ENCODE peak calls at places on chromosomes 4 and X, in seven cellular contexts. S is A549, W is transverse colon, H is AG04450, A is upper lobe of right lung, J is BE2C, O is tibial artery. T is an unnamed sample.
A peak's percentile ranks its signal among the peaks of the same experiment; 100 is the strongest.

GRCh38 chr4:6720202-6720699 is 4.3 kb downstream of the BLOC1S4 start:
- DNase-seq in S (peak; percentile 90), W (peak; percentile 87), H (no peak), A (peak; percentile 92), J (peak; percentile 95), O (peak; percentile 89), T (peak; percentile 96)

GRCh38 chr4:67861513-67861912 is 22.3 kb downstream of the TMPRSS11D start:
- DNase-seq in S (no peak), W (no peak), H (no peak), A (no peak), J (no peak), O (no peak), T (no peak)

GRCh38 chr4:1504786-1505500 is 98.7 kb upstream of the NKX1-1 start:
- DNase-seq in S (peak; percentile 10), W (peak; percentile 1), H (no peak), A (peak; percentile 54), J (no peak), O (peak; percentile 31), T (peak; percentile 11)

GRCh38 chrX:150958177-150958576 is 25.0 kb upstream of the HMGB3 start:
- DNase-seq in S (no peak), W (no peak), H (no peak), A (no peak), J (no peak), O (no peak), T (no peak)

GRCh38 chrX:20140410-20140809 is 1.2 kb downstream of the EIF1AX start:
- DNase-seq in S (no peak), W (no peak), H (no peak), A (no peak), J (no peak), O (no peak), T (no peak)

GRCh38 chr4:121789960-121790829 is 10.9 kb upstream of the EXOSC9 start:
- DNase-seq in S (no peak), W (no peak), H (peak; percentile 24), A (no peak), J (no peak), O (no peak), T (no peak)

GRCh38 chrX:130170752-130171445 is 863 bp upstream of the RAB33A start:
- DNase-seq in S (peak; percentile 70), W (peak; percentile 42), H (no peak), A (peak; percentile 61), J (peak; percentile 87), O (peak; percentile 65), T (peak; percentile 85)

GRCh38 chr4:25075129-25075528 is 44.4 kb upstream of the LGI2 start:
- DNase-seq in S (no peak), W (no peak), H (no peak), A (no peak), J (no peak), O (no peak), T (peak; percentile 63)

GRCh38 chr4:178165251-178165650 is 723.0 kb upstream of the AGA start:
- DNase-seq in S (no peak), W (no peak), H (no peak), A (no peak), J (no peak), O (no peak), T (no peak)

GRCh38 chr4:75251547-75251946 is 262.7 kb downstream of the RCHY1 start:
- DNase-seq in S (no peak), W (no peak), H (no peak), A (no peak), J (no peak), O (no peak), T (no peak)

GRCh38 chrX:40097101-40097491 is 662 bp downstream of the BCOR start:
- DNase-seq in S (peak; percentile 23), W (no peak), H (no peak), A (peak; percentile 69), J (no peak), O (no peak), T (no peak)

GRCh38 chr4:42401171-42401570 is 3.9 kb downstream of the SHISA3 start:
- DNase-seq in S (no peak), W (no peak), H (no peak), A (no peak), J (peak; percentile 37), O (no peak), T (peak; percentile 69)

GRCh38 chr4:2412534-2412884 is 5.9 kb downstream of the ZFYVE28 start:
- DNase-seq in S (no peak), W (peak; percentile 83), H (no peak), A (no peak), J (no peak), O (no peak), T (no peak)

GRCh38 chr4:7459471-7459870 is 24.7 kb upstream of the PSAPL1 start:
- DNase-seq in S (no peak), W (no peak), H (no peak), A (no peak), J (no peak), O (no peak), T (no peak)

GRCh38 chrX:1582686-1583437 is 8.5 kb upstream of the AKAP17A start:
- DNase-seq in S (peak; percentile 74), W (no peak), H (no peak), A (no peak), J (no peak), O (no peak), T (peak; percentile 32)

GRCh38 chr4:86653237-86653865 is 59.2 kb downstream of the PTPN13 start:
- DNase-seq in S (no peak), W (peak; percentile 8), H (no peak), A (no peak), J (peak; percentile 40), O (no peak), T (peak; percentile 64)

GRCh38 chr4:40858946-40859345 is 109.2 kb downstream of the NSUN7 start:
- DNase-seq in S (no peak), W (no peak), H (no peak), A (no peak), J (peak; percentile 40), O (no peak), T (peak; percentile 27)

GRCh38 chr4:165010991-165011390 is 20.8 kb upstream of the TRIM60 start:
- DNase-seq in S (no peak), W (no peak), H (no peak), A (no peak), J (no peak), O (no peak), T (no peak)

GRCh38 chrX:139932077-139932900 is 564 bp downstream of the ATP11C start:
- DNase-seq in S (peak; percentile 33), W (peak; percentile 55), H (no peak), A (peak; percentile 77), J (peak; percentile 71), O (peak; percentile 74), T (no peak)
- TF ChIP-seq CTCF in S (no peak), W (no peak), H (no peak), A (no peak), J (no peak), O (no peak), T (peak; percentile 36)

DNA sequence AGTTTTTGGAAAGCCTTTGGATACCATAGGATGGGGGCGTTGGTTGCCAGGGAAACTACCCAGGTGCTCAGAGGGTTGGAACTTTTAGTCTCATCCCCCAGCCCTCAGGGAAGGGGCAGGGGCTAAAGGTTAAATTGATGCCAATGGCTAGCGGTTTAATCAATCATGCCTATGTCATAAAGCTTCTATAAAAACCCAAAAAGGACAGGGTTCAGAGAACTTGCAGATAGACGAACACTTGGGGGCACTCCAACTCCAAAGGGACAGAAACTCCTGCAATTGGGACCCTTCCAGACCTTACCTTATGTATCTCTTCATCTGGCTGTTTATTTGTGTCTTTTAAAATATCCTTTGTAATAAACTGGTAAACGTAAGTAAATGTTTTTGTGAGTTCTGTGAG is 30.0 kb upstream of the GPR173 start:
- DNase-seq in S (no peak), W (no peak), H (no peak), A (no peak), J (peak; percentile 10), O (no peak), T (peak; percentile 52)
- TF ChIP-seq CTCF in S (no peak), W (no peak), H (no peak), A (no peak), J (peak; percentile 46), O (no peak), T (peak; percentile 49)

DNA sequence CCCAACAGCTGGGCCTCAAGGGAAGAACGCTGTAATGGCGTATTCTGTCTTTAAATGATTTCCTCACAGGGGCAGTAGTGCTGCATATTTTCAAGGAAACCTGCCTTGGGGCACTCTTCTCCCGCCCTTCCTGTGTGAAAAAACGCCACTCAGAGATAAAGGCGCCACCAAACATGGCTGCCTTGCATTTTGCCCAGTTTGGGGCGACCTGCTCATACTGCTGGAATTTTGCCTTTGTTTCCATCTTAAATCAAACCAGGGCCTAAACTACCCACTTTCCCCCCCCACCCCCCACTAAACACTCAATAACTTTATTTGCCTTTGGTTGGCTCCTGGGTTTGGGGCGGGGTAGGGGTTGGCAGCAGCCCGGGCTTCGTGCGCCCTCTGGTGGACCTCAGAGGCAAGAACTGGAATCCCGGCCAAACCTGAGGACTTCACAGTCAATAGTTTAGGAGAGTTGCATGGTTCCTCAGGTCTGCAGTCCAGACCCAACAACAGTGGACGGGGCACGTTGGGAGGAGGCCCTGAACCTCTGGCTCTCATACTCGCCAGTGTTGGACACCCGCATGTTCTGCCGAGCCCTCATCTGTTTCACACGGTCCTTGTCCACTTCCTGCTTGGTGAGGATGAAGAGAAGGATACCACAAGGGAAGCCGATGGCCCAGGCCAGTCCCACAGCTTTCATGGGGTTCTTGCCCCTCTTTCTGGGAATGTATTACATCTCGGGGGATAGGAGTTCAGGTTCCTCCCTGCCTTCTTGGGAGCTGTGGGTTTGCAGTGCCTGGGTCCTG is 220.1 kb upstream of the STK26 start:
- DNase-seq in S (peak; percentile 49), W (peak; percentile 84), H (no peak), A (no peak), J (peak; percentile 21), O (no peak), T (peak; percentile 74)
- TF ChIP-seq CTCF in S (peak; percentile 65), W (peak; percentile 66), H (no peak), A (peak; percentile 12), J (peak; percentile 40), O (no peak), T (peak; percentile 74)

DNA sequence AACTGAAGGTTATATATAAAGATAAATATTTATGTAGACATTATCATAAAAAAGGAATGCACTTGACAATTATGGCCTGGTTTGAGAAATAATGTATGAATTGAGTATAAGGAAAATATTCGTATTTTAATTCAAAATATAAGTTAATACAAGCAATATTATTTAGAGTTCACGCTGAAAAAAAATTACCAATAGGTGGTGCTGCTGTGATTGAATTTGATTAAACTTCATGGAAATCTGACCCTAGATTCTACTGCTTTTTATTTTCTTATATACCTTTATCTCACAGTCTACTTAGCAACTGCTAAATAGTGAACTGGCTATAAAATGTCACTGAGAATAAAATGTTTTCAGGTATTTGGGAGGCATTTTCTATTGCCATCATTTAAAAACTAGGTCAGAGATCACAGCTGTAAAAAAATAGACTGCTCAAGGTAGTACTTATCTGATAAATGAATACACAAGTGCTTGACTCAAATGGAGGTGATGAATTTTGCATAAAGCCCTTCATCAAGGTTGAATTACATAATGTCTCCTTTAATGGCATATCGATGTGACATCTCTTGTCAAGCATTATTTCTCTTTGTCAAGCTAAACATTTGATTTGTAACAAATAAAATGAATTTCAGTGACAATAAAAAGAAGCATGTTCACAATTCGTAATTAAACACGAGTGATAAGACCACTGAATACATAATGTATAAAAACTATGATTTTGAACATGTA is 1638.8 kb upstream of the PCDH7 start:
- DNase-seq in S (no peak), W (no peak), H (no peak), A (no peak), J (no peak), O (no peak), T (no peak)
- TF ChIP-seq CTCF in S (no peak), W (no peak), H (peak; percentile 40), A (no peak), J (no peak), O (no peak), T (peak; percentile 35)